ENCODE peak calls at places on chromosomes 16 and 17, in five cellular contexts. B is cardiac muscle cell; E is CD4-positive, alpha-beta T cell; H is lower leg skin; S is RWPE1. M is an unnamed sample.
A peak's percentile ranks its signal among the peaks of the same experiment; 100 is the strongest.

GRCh38 chr16:14347706-14348105 is 276.6 kb downstream of the MRTFB start:
- DNase-seq in B (no peak), E (no peak), H (no peak), S (no peak), M (no peak)

GRCh38 chr17:76103274-76104139 is at the start of gene EXOC7:
- DNase-seq in B (peak; percentile 92), E (peak; percentile 93), H (peak; percentile 87), S (peak; percentile 95), M (peak; percentile 91)

GRCh38 chr16:10297341-10298006 is 88.4 kb upstream of the ATF7IP2 start:
- DNase-seq in B (no peak), E (no peak), H (no peak), S (no peak), M (peak; percentile 65)

GRCh38 chr17:80683625-80684100 is 139.0 kb downstream of the RPTOR start:
- DNase-seq in B (no peak), E (no peak), H (no peak), S (no peak), M (no peak)

GRCh38 chr17:13076905-13077304 is 59.1 kb upstream of the ELAC2 start:
- DNase-seq in B (no peak), E (no peak), H (no peak), S (no peak), M (no peak)

GRCh38 chr17:78873519-78874340 is 29.3 kb downstream of the CEP295NL start:
- DNase-seq in B (no peak), E (no peak), H (no peak), S (no peak), M (no peak)

GRCh38 chr16:4316732-4317461 is 1.0 kb downstream of the GLIS2 start:
- DNase-seq in B (no peak), E (no peak), H (no peak), S (no peak), M (no peak)

GRCh38 chr17:79026345-79027273 is 2.6 kb downstream of the C1QTNF1 start:
- DNase-seq in B (peak; percentile 85), E (no peak), H (no peak), S (peak; percentile 90), M (no peak)

GRCh38 chr17:46841561-46842379 is 9.6 kb upstream of the WNT9B start:
- DNase-seq in B (peak; percentile 29), E (no peak), H (no peak), S (no peak), M (no peak)

DNA sequence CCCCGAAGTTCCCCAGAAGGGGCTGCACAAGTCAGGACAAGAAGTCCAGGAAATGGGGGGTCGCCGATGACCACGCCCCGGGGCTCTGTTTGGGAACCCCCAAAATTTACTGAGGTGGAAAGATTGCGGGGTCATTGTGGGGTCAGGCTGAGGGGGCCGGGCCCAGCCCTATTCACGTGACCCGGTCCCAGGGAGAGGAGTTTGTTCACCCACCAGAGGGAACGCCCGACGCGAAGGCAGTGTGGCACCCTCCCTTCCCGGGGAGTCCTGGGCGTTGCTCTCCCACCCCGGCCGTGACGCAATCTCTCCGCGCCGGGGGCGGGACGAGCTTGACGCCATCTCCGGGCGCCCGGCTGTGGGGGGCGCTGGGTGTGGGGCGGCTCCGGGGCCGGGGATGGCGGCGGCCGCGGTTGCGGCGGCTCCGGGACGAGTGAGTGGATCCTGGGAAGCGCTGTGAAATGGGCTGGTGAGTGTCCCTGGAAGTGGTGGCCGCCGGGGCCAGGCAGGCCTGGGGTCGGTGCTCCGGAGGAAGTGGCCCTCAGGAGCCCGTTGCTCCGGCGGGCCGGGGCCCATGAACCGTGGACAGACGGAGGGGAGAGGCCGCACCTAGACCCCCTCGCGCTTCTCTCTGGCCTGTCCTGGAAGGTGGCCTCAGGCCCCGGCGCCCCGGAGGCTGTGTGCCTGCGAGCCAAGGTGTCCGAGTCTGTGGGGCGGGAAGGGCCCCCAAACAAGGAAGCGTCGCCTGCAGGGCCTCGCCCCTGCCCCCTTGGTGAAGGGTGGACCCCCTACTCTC is at the start of gene ATXN1L:
- DNase-seq in B (peak; percentile 96), E (peak; percentile 95), H (peak; percentile 87), S (peak; percentile 97), M (peak; percentile 95)
- TF ChIP-seq CTCF in B (no peak), E (no peak), H (no peak), S (no peak), M (no peak)

GRCh38 chr17:41580244-41580575 is 6.5 kb downstream of the KRT14 start:
- DNase-seq in B (no peak), E (no peak), H (no peak), S (no peak), M (no peak)

GRCh38 chr17:41581366-41582060 is 5.2 kb downstream of the KRT14 start:
- DNase-seq in B (no peak), E (no peak), H (no peak), S (peak; percentile 28), M (no peak)

GRCh38 chr17:41580651-41581365 is 5.9 kb downstream of the KRT14 start:
- DNase-seq in B (no peak), E (no peak), H (no peak), S (peak; percentile 76), M (no peak)

GRCh38 chr17:41585301-41585700 is 1.4 kb downstream of the KRT14 start:
- DNase-seq in B (no peak), E (no peak), H (no peak), S (no peak), M (no peak)

DNA sequence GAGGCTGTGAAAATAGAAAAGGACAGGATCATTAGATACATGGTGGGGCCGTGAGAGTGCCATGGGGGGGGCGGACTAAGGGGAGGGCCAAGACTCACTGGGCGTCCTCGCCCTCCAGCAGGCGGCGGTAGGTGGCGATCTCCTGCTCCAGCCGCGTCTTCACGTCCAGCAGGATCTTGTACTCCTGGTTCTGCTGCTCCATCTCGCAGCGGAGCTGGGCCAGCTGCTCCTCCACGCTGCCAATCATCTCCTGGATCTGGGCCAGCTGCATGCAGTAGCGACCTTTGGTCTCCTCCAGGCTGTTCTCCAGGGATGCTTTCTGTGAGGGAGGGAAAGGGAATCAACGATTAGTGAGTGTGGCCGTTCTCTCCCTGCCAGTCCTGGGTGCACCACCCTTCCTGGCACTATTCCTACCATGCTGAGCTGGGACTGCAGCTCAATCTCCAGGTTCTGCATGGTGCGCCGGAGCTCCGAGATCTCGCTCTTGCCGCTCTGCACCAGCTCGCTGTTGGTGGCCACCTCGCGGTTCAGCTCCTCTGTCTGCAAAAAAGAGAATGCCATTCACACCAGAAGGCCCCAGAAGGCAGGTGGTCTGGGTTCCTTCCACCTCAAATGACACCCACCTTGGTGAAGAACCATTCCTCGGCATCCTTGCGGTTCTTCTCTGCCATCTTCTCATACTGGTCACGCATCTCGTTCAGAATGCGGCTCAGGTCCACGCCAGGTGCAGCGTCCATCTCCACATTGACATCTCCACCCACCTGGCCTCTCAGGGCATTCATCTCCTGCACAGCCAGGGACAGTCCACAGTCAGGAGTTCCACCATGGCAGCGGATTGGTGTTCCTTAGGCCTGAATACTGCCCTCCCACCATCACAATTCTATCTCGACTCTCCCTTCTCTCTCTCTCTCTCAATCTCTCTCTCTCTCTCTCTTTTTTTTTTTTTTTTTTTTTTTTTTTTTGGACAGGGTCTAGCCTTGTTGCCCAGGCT is 3.3 kb downstream of the KRT14 start:
- DNase-seq in B (no peak), E (no peak), H (no peak), S (no peak), M (no peak)
- TF ChIP-seq CTCF in B (no peak), E (no peak), H (no peak), S (no peak), M (no peak)

GRCh38 chr17:71301063-71301462 is 819.8 kb upstream of the SOX9 start:
- DNase-seq in B (no peak), E (no peak), H (no peak), S (no peak), M (no peak)

GRCh38 chr17:71302721-71303549 is 817.9 kb upstream of the SOX9 start:
- DNase-seq in B (no peak), E (no peak), H (no peak), S (no peak), M (no peak)

DNA sequence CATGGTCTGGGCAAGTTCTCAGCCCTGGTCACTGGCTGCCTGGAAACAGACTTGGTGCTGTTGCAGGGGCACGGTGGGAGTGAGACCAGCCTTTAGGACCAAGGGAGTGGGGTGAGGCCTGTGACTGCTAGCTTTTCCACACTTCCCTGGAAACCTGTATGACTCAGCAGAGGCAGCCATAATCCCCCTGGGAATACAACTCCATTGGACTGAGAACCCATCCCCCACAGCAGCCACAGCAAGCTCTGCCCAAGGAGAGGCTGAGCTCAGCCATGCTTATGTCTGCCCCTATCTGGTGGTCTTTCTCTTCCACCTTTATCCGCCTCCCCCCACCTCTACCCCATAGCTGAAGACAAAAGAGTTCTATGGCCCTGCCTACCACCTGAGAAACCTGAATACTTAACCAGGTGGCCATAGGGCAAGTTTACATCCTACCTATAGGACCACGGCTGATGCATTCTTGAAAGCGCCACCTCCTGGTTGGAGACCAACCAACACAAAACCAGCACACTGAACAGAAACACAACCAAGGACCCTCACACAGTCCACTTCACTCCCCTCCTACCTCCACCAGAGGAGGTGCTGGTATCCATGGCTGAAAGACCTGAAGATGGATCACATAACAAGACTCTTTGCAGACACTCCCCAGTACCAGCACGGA is 816.2 kb upstream of the SOX9 start:
- DNase-seq in B (peak; percentile 3), E (no peak), H (no peak), S (no peak), M (no peak)
- TF ChIP-seq CTCF in B (no peak), E (no peak), H (no peak), S (no peak), M (no peak)

DNA sequence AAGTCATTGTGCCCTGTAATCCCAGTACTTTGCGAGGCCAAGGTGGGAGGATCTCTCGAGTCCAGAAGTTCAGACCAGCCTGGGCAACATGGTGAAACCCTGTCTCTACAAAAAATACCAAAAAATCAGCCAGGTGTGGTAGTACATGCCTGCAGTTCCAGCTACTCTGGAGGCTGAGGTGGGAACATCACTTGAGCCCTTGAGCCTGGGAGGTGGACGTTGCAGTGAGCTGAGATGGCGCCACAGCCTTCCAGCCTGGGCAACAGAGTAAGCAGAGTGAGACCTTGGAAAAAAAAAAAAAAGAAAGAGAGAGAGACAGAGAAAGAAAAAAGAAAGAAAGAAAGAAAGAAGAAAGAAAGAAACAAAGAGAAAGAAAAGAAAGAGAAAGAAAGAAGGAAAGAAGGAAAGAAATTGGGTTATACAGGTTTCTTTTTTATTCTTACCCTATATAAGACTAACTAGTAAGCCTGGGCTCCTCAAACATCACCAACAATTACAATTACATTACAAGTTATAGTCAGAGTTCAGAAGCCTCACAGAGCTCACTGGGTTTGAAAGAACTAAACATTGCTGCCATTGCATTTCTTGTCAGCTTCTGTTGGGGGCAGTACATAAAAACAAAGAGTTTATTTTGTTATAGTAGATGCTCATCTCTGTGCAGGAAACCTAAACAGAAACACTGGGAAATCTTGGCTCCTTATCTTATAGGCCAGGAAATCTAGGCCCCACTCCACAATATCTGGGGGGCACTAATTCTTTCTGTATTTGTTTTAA is 6.7 kb upstream of the ABCA9 start:
- DNase-seq in B (no peak), E (no peak), H (no peak), S (no peak), M (no peak)
- TF ChIP-seq CTCF in B (no peak), E (no peak), H (no peak), S (no peak), M (no peak)

DNA sequence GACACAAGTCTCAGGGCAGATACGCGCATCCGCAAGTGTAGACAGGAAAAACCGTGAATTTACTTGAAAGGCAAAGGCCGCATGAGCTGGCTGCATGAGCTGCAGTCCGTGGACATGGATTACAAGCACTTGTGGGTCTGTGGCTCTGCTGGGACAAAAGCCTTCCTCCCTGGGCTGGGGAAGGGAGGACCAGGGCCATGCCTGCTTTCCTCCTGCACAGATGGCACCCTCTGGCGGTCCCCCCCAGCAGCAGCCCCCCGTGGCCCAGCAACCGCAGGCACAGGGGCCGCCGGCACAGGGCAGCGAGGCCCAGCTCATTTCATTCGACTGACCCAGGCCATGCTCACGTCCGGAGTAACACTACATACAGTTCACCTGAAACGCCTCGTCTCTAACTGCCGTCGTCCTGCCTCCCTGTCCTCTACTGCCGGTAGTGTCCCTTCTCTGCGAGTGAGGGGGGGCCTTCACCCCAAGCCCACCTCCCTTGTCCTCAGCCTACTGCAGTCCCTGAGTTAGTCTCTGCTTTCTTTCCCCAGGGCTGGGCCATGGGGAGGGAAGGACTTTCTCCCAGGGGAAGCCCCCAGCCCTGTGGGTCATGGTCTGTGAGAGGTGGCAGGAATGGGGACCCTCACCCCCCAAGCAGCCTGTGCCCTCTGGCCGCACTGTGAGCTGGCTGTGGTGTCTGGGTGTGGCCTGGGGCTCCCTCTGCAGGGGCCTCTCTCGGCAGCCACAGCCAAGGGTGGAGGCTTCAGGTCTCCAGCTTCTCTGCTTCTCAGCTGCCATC is 1.7 kb upstream of the MRPL12 start:
- DNase-seq in B (no peak), E (no peak), H (no peak), S (peak; percentile 20), M (no peak)
- TF ChIP-seq CTCF in B (no peak), E (no peak), H (no peak), S (no peak), M (no peak)

M was measured in CD14-positive monocyte.